ENCODE peak calls at places on chromosome 1, in eight cellular contexts. V is endothelial cell of umbilical vein, E is SK-N-SH, C is GM12878, D is HCT116, K is K562, U is H1, N is HepG2. P is an unnamed sample.

GRCh38 chr1:231218078-231218477 is 22.9 kb upstream of the GNPAT start:
- DNase-seq in N (no peak), C (no peak), K (no peak), D (no peak), U (no peak), V (no peak), E (no peak), P (no peak)

GRCh38 chr1:199612976-199613774 is 414.3 kb upstream of the NR5A2 start:
- DNase-seq in C (no peak), V (no peak), K (no peak), N (no peak), D (no peak), E (no peak), U (no peak), P (no peak)

GRCh38 chr1:236944556-236944955 is 59.7 kb downstream of the MT1HL1 start:
- DNase-seq in K (no peak), V (no peak), C (no peak), N (no peak), U (no peak), D (no peak), E (no peak), P (no peak)

GRCh38 chr1:7108251-7108650 is 323.0 kb downstream of the CAMTA1 start:
- DNase-seq in C (no peak), N (no peak), E (no peak), U (no peak), D (no peak), V (no peak), K (no peak), P (no peak)

GRCh38 chr1:214427871-214428277 is 123.5 kb downstream of the PTPN14 start:
- DNase-seq in U (no peak), K (no peak), C (peak), E (no peak), V (peak), N (peak), D (peak), P (no peak)

GRCh38 chr1:68010094-68010493 is 40.3 kb downstream of the DIRAS3 start:
- DNase-seq in E (peak), D (peak), C (no peak), V (peak), K (no peak), U (no peak), N (no peak), P (no peak)

GRCh38 chr1:198904356-198904755 is 265.5 kb downstream of the PTPRC start:
- DNase-seq in E (no peak), U (no peak), C (no peak), K (no peak), N (no peak), D (no peak), V (no peak), P (no peak)

GRCh38 chr1:210360852-210361477 is 32.3 kb downstream of the HHAT start:
- DNase-seq in V (peak), D (peak), N (peak), E (peak), C (no peak), K (no peak), U (no peak), P (no peak)

GRCh38 chr1:8858112-8858668 is 20.3 kb downstream of the ENO1 start:
- DNase-seq in K (no peak), V (peak), D (no peak), N (peak), C (no peak), E (no peak), U (no peak), P (no peak)

GRCh38 chr1:12626888-12627287 is 8.9 kb upstream of the DHRS3 start:
- DNase-seq in U (no peak), C (no peak), E (no peak), K (no peak), D (no peak), V (no peak), N (no peak), P (no peak)

GRCh38 chr1:85151446-85151845 is 49.4 kb downstream of the SYDE2 start:
- DNase-seq in V (no peak), D (no peak), N (no peak), E (no peak), C (no peak), U (no peak), K (no peak), P (no peak)

GRCh38 chr1:59768752-59769411 is 45.9 kb upstream of the HOOK1 start:
- DNase-seq in V (no peak), D (no peak), K (no peak), U (no peak), N (peak), C (no peak), E (no peak), P (no peak)

GRCh38 chr1:51565009-51565408 is 45.9 kb upstream of the EPS15 start:
- DNase-seq in C (no peak), V (no peak), N (no peak), D (no peak), K (peak), U (no peak), E (no peak), P (no peak)

GRCh38 chr1:45884700-45885099 is 81.3 kb downstream of the MAST2 start:
- DNase-seq in K (no peak), C (no peak), D (no peak), N (peak), V (no peak), U (no peak), E (no peak), P (no peak)

GRCh38 chr1:30756545-30757195 is 904 bp downstream of the LAPTM5 start:
- DNase-seq in E (no peak), D (no peak), U (no peak), C (no peak), N (no peak), K (peak), V (peak), P (no peak)

GRCh38 chr1:19682257-19682656 is 17.6 kb downstream of the HTR6 start:
- DNase-seq in N (no peak), D (no peak), U (no peak), E (peak), K (no peak), V (no peak), C (no peak), P (no peak)

GRCh38 chr1:28579374-28579773 is 12.7 kb upstream of the RAB42 start:
- DNase-seq in N (no peak), U (no peak), D (no peak), C (no peak), E (no peak), K (no peak), V (no peak), P (no peak)
- H3K4me3 ChIP-seq in N (peak), U (no peak), D (peak), C (peak), E (no peak), K (peak), V (peak), P (peak)

GRCh38 chr1:116667577-116668105 is at the start of gene IGSF3:
- DNase-seq in D (no peak), E (peak), V (peak), U (peak), N (no peak), K (peak), C (no peak), P (no peak)
- TF ChIP-seq POLR2AphosphoS5 in D (peak), E (no peak), V (no peak), U (no peak), N (no peak), K (no peak), C (no peak), P (peak)

GRCh38 chr1:42947137-42947536 is 11.5 kb downstream of the SLC2A1 start:
- DNase-seq in N (no peak), U (no peak), E (no peak), V (no peak), K (no peak), C (no peak), D (no peak), P (no peak)

GRCh38 chr1:42950146-42950480 is 8.6 kb downstream of the SLC2A1 start:
- DNase-seq in D (no peak), K (no peak), V (no peak), N (no peak), C (no peak), U (no peak), E (no peak), P (no peak)

GRCh38 chr1:42947965-42948732 is 10.5 kb downstream of the SLC2A1 start:
- DNase-seq in E (peak), U (no peak), V (no peak), N (no peak), C (no peak), K (no peak), D (no peak), P (no peak)

GRCh38 chr1:42951588-42951987 is 7.1 kb downstream of the SLC2A1 start:
- DNase-seq in D (no peak), N (no peak), E (no peak), C (no peak), K (no peak), U (no peak), V (no peak), P (no peak)

DNA sequence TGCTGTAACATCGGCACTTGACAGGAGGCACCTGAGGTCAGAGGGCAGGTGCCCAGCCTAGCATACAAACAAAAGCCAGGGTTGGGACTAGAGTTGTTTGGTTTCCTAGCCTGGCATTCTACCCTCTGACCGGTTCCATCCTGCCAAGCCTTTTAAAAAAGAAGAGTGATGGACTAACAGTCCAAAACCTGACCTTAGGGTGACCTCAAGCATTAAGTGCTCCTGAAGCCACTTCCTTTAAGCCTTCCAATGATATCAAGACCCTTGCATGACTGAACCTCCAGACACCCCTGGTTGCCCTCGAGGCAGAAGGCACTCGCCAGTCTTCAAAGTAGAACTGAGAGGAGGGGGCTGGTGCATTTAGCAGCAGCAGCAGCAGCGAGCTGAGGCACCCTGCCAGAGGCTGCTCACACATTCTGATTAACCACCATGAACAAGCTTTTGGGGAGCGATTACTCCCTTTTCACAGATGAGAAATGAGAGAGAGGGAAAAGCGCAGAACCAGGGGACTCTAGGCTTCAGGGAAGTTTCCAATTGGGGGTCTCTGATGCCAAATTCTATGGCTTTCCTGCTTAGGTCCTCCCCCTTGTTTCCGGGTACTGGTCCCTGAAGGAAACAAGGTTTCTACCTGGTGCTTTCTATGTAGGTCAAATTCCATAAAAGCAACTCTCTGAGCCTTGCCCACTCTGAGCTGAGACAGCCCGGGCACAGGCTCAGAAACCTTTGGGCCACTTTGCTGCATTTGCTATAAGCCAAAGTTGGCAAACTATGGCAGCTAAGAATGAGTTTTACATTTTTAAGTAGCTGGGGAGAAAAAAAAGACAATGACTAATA is 9.1 kb downstream of the SLC2A1 start:
- DNase-seq in V (peak), C (no peak), K (peak), N (no peak), D (no peak), E (peak), U (no peak), P (no peak)
- H3K9ac ChIP-seq in V (no peak), C (no peak), K (peak), N (no peak), D (no peak), E (peak), U (no peak), P (no peak)

GRCh38 chr1:106727171-106727570 is 329.3 kb upstream of the PRMT6 start:
- DNase-seq in N (no peak), K (no peak), D (no peak), C (peak), V (no peak), E (no peak), U (no peak), P (no peak)
- H3K4me3 ChIP-seq in N (no peak), K (no peak), D (no peak), C (no peak), V (no peak), E (no peak), U (no peak), P (no peak)

P was measured in SK-N-MC.